ENCODE peak calls at places on chromosomes 12 and 14, in seven cellular contexts. B is fibroblast of pulmonary artery; N is activated naive CD4-positive, alpha-beta T cell; W is iPS DF 6.9; E is transverse colon; R is fibroblast of gingiva; G is cardiac fibroblast. L is an unnamed sample.

GRCh38 chr14:99564903-99565259 is 39.1 kb downstream of the CCDC85C start:
- DNase-seq in E (no peak), N (no peak), W (no peak), R (no peak), G (no peak), B (no peak), L (peak)

GRCh38 chr12:130686511-130686981 is 29.6 kb downstream of the RIMBP2 start:
- DNase-seq in W (no peak), N (no peak), R (no peak), B (no peak), G (no peak), E (no peak), L (no peak)

GRCh38 chr12:10098762-10099161 is at the start of gene CLEC1A:
- DNase-seq in G (no peak), B (no peak), N (no peak), E (no peak), W (peak), R (peak), L (no peak)

GRCh38 chr12:53217049-53217929 is 10.2 kb upstream of the ITGB7 start:
- DNase-seq in R (peak), N (no peak), E (peak), B (peak), W (no peak), G (peak), L (no peak)

GRCh38 chr12:16323638-16324037 is 23.8 kb upstream of the MGST1 start:
- DNase-seq in E (no peak), R (no peak), B (no peak), N (no peak), G (no peak), W (no peak), L (no peak)

GRCh38 chr12:33180921-33181320 is 258.7 kb downstream of the SYT10 start:
- DNase-seq in G (no peak), W (no peak), N (no peak), E (no peak), B (no peak), R (no peak), L (no peak)

GRCh38 chr12:104303538-104304151 is at the start of gene EID3:
- DNase-seq in R (peak), B (peak), W (no peak), G (peak), E (peak), N (peak), L (peak)

GRCh38 chr14:73663548-73664212 is 18.9 kb downstream of the DNAL1 start:
- DNase-seq in E (no peak), W (no peak), N (no peak), G (no peak), B (no peak), R (no peak), L (no peak)